ENCODE peak calls at places on chromosomes 5 and 9, in seven cellular contexts. Z, T, B, A, G, Q and J are unnamed samples.

GRCh38 chr9:5920860-5921328 is 30.2 kb downstream of the MLANA start:
- DNase-seq in G (no peak), Z (no peak), T (no peak), A (no peak), B (no peak), Q (no peak), J (no peak)

GRCh38 chr5:105263522-105263921 is 1700.9 kb upstream of the NUDT12 start:
- DNase-seq in B (no peak), G (no peak), A (no peak), Z (no peak), Q (no peak), T (no peak), J (no peak)

GRCh38 chr5:61734001-61734400 is 401.9 kb downstream of the ZSWIM6 start:
- DNase-seq in A (no peak), Z (no peak), B (no peak), G (no peak), T (no peak), Q (no peak), J (no peak)

GRCh38 chr5:32507738-32508434 is 63.3 kb upstream of the ZFR start:
- DNase-seq in A (no peak), Q (no peak), B (peak), G (no peak), T (no peak), Z (no peak), J (no peak)

GRCh38 chr5:314676-315487 is 6.6 kb upstream of the AHRR start:
- DNase-seq in Z (no peak), B (no peak), T (no peak), G (no peak), Q (no peak), A (no peak), J (no peak)

GRCh38 chr9:18791074-18791473 is 241.9 kb downstream of the SAXO1 start:
- DNase-seq in Q (no peak), Z (no peak), T (peak), A (peak), B (no peak), G (peak), J (peak)

GRCh38 chr5:142686210-142686734 is 382 bp upstream of the FGF1 start:
- DNase-seq in Z (no peak), B (peak), Q (no peak), A (no peak), T (no peak), G (no peak), J (no peak)

GRCh38 chr5:139394654-139395566 is at the start of gene PROB1:
- DNase-seq in A (no peak), B (no peak), G (peak), Q (no peak), Z (peak), T (no peak), J (no peak)

GRCh38 chr5:106860398-106861044 is 810.2 kb downstream of the EFNA5 start:
- DNase-seq in T (no peak), Z (no peak), G (no peak), B (no peak), A (no peak), Q (no peak), J (no peak)

GRCh38 chr5:139961435-139962157 is 81.5 kb downstream of the NRG2 start:
- DNase-seq in Q (no peak), Z (no peak), B (no peak), T (no peak), A (no peak), G (no peak), J (no peak)

GRCh38 chr5:168714046-168714445 is 134.9 kb upstream of the PANK3 start:
- DNase-seq in B (peak), A (no peak), Z (no peak), G (no peak), T (no peak), Q (no peak), J (no peak)

GRCh38 chr9:71796368-71796767 is 28.1 kb upstream of the CEMIP2 start:
- DNase-seq in B (no peak), Q (peak), A (no peak), T (no peak), G (no peak), Z (no peak), J (no peak)

GRCh38 chr9:80503692-80504400 is 932.1 kb downstream of the TLE4 start:
- DNase-seq in G (no peak), Z (no peak), T (no peak), Q (no peak), B (no peak), A (no peak), J (no peak)